ENCODE peak calls at places on chromosomes 2 and 18, in five cellular contexts. A is astrocyte; I is activated T-helper 1 cell treated with anti-CD3 and anti-CD28 coated beads, Interleukin-2, amount 50 U/mL, for 16 hours; X is HT-29; C is SW 1271. L is an unnamed sample.

GRCh38 chr2:108449410-108450200 is 599 bp downstream of the GCC2 start:
- DNase-seq in A (no peak), I (no peak), X (peak; percentile 87), C (peak; percentile 72), L (peak; percentile 6)

GRCh38 chr2:231518771-231519170 is 11.5 kb downstream of the NMUR1 start:
- DNase-seq in A (no peak), I (no peak), X (no peak), C (no peak), L (no peak)

GRCh38 chr2:20650412-20650879 is 452 bp downstream of the HS1BP3 start:
- DNase-seq in A (no peak), I (no peak), X (peak; percentile 28), C (peak; percentile 31), L (peak; percentile 38)

GRCh38 chr18:30486856-30487255 is 555.7 kb downstream of the DSC3 start:
- DNase-seq in A (peak; percentile 81), I (no peak), X (no peak), C (no peak), L (no peak)

GRCh38 chr2:235737840-235738239 is 244.0 kb downstream of the AGAP1 start:
- DNase-seq in A (no peak), I (no peak), X (no peak), C (no peak), L (no peak)

GRCh38 chr2:235467586-235467985 is 26.3 kb upstream of the AGAP1 start:
- DNase-seq in A (peak; percentile 27), I (no peak), X (no peak), C (no peak), L (no peak)

GRCh38 chr18:8705280-8705940 is at the start of gene MTCL1:
- DNase-seq in A (peak; percentile 19), I (no peak), X (peak; percentile 69), C (peak; percentile 46), L (peak; percentile 44)

GRCh38 chr18:23171581-23172156 is 36.4 kb downstream of the CABLES1 start:
- DNase-seq in A (no peak), I (no peak), X (no peak), C (no peak), L (no peak)

GRCh38 chr18:67269206-67269605 is 247.3 kb downstream of the DSEL start:
- DNase-seq in A (no peak), I (no peak), X (no peak), C (no peak), L (no peak)

GRCh38 chr18:48649231-48649630 is 110.4 kb downstream of the CTIF start:
- DNase-seq in A (no peak), I (no peak), X (peak; percentile 31), C (no peak), L (no peak)

GRCh38 chr2:190794466-190795184 is 86.0 kb upstream of the GLS start:
- DNase-seq in A (no peak), I (no peak), X (no peak), C (no peak), L (no peak)

GRCh38 chr2:26764078-26764887 is at the start of gene SLC35F6:
- DNase-seq in A (peak; percentile 55), I (peak; percentile 62), X (peak; percentile 75), C (peak; percentile 82), L (peak; percentile 90)

GRCh38 chr2:233320470-233320869 is 12.9 kb downstream of the SAG start:
- DNase-seq in A (no peak), I (no peak), X (no peak), C (no peak), L (no peak)

GRCh38 chr2:20935168-20935567 is 108.7 kb downstream of the APOB start:
- DNase-seq in A (no peak), I (no peak), X (no peak), C (no peak), L (no peak)

GRCh38 chr2:156445311-156446218 is 9.4 kb downstream of the GPD2 start:
- DNase-seq in A (peak; percentile 82), I (no peak), X (no peak), C (peak; percentile 23), L (no peak)

GRCh38 chr2:157777425-157777824 is 98.7 kb downstream of the ACVR1 start:
- DNase-seq in A (no peak), I (no peak), X (peak; percentile 70), C (peak; percentile 28), L (peak; percentile 33)

GRCh38 chr2:58734365-58734764 is 493.2 kb upstream of the FANCL start:
- DNase-seq in A (peak; percentile 18), I (no peak), X (peak; percentile 11), C (peak; percentile 30), L (no peak)

GRCh38 chr18:11500153-11501122 is 109.0 kb upstream of the SLC35G4 start:
- DNase-seq in A (peak; percentile 99), I (no peak), X (peak; percentile 78), C (peak; percentile 95), L (peak; percentile 75)

GRCh38 chr2:105769504-105769903 is 24.8 kb downstream of the NCK2 start:
- DNase-seq in A (no peak), I (no peak), X (no peak), C (no peak), L (no peak)

GRCh38 chr18:32175265-32175664 is 14.6 kb upstream of the MEP1B start:
- DNase-seq in A (no peak), I (no peak), X (no peak), C (no peak), L (no peak)

GRCh38 chr18:58838946-58839345 is 25.7 kb upstream of the ZNF532 start:
- DNase-seq in A (no peak), I (no peak), X (no peak), C (no peak), L (no peak)

GRCh38 chr18:10892801-10893595 is 256.4 kb downstream of the PIEZO2 start:
- DNase-seq in A (no peak), I (no peak), X (no peak), C (no peak), L (no peak)

GRCh38 chr2:40273623-40274236 is 178.2 kb downstream of the SLC8A1 start:
- DNase-seq in A (no peak), I (no peak), X (no peak), C (no peak), L (no peak)

GRCh38 chr2:191041418-191042161 is 27.6 kb upstream of the STAT1 start:
- DNase-seq in A (peak; percentile 29), I (no peak), X (peak; percentile 75), C (no peak), L (no peak)

L was measured in SJCRH30.